ENCODE peak calls at places on chromosomes 16 and 17, in eight cellular contexts. X is GM23248; Q is heart left ventricle; H is CD8-positive, alpha-beta T cell; V is IMR-90; P is heart right ventricle; E is endodermal cell; R is left lung. S is an unnamed sample. For H3K4me1, the result is how much of the 10 kb centered on the place peaks cover.

GRCh38 chr16:74309789-74310781 is 13.5 kb downstream of the PSMD7 start:
- DNase-seq in V (peak), P (no peak), R (no peak), E (peak), H (no peak), X (peak), Q (no peak), S (peak)

GRCh38 chr17:77124192-77124908 is 16.4 kb upstream of the SEC14L1 start:
- DNase-seq in P (peak), V (peak), X (peak), Q (peak), H (no peak), E (no peak), R (peak), S (peak)

GRCh38 chr17:56431736-56432135 is 161.8 kb upstream of the NOG start:
- DNase-seq in P (no peak), R (no peak), H (no peak), E (peak), V (peak), X (peak), Q (no peak), S (no peak)

GRCh38 chr16:17260271-17260849 is 210.4 kb downstream of the XYLT1 start:
- DNase-seq in E (no peak), V (no peak), Q (no peak), P (no peak), R (no peak), H (no peak), X (no peak), S (no peak)

GRCh38 chr16:81263470-81264200 is 25.1 kb downstream of the BCO1 start:
- DNase-seq in X (peak), Q (no peak), E (no peak), P (peak), V (peak), R (peak), H (no peak), S (no peak)

GRCh38 chr17:77191266-77191665 is 50.5 kb downstream of the SEC14L1 start:
- DNase-seq in E (no peak), R (no peak), V (no peak), P (no peak), Q (no peak), X (no peak), H (no peak), S (no peak)

GRCh38 chr17:68290955-68291835 is at the start of the genes ARSG and SLC16A6:
- DNase-seq in H (peak), E (peak), Q (peak), R (peak), V (peak), P (peak), X (peak), S (peak)

GRCh38 chr17:45650601-45651000 is 133.5 kb upstream of the CRHR1 start:
- DNase-seq in H (no peak), P (no peak), V (peak), X (no peak), E (no peak), R (no peak), Q (no peak), S (no peak)

GRCh38 chr16:1216296-1216619 is 8.8 kb downstream of the TPSG1 start:
- DNase-seq in R (no peak), V (no peak), H (no peak), P (no peak), E (no peak), Q (no peak), X (no peak), S (no peak)

GRCh38 chr16:86953631-86954465 is 363.3 kb downstream of the C16orf95 start:
- DNase-seq in P (no peak), V (no peak), Q (no peak), H (no peak), X (no peak), R (no peak), E (peak), S (no peak)

GRCh38 chr17:41540921-41541625 is 13.0 kb upstream of the KRT19 start:
- DNase-seq in P (no peak), H (no peak), X (peak), Q (no peak), V (peak), R (no peak), E (peak), S (no peak)

GRCh38 chr17:73342057-73342522 is 30.3 kb upstream of the CDC42EP4 start:
- DNase-seq in E (peak), P (peak), H (no peak), X (peak), R (peak), V (peak), Q (peak), S (peak)

GRCh38 chr17:67050476-67051154 is 6.3 kb downstream of the CACNG1 start:
- DNase-seq in X (no peak), Q (no peak), R (no peak), H (no peak), E (no peak), P (no peak), V (no peak), S (no peak)

GRCh38 chr16:1920727-1921155 is 2.5 kb upstream of the HS3ST6 start:
- DNase-seq in Q (no peak), E (peak), H (no peak), R (no peak), X (peak), P (no peak), V (no peak), S (no peak)

GRCh38 chr17:75404223-75404738 is 1.2 kb downstream of the GRB2 start:
- DNase-seq in P (peak), E (peak), X (peak), R (peak), Q (peak), H (peak), V (peak), S (peak)

GRCh38 chr16:58465817-58466216 is 34.1 kb upstream of the NDRG4 start:
- DNase-seq in R (no peak), V (no peak), P (no peak), X (no peak), Q (no peak), E (no peak), H (no peak), S (no peak)

GRCh38 chr16:84959784-84960417 is 51.4 kb downstream of the ZDHHC7 start:
- DNase-seq in P (no peak), V (no peak), X (no peak), H (no peak), E (no peak), Q (no peak), R (no peak), S (no peak)

GRCh38 chr16:3580271-3580670 is 3.1 kb upstream of the NLRC3 start:
- DNase-seq in R (no peak), P (no peak), E (no peak), H (no peak), Q (no peak), X (no peak), V (no peak), S (no peak)
- H3K4me1 ChIP-seq in R (under half), P (under half), E (under half), H (under half), Q (under half), X (under half), V (under half), S (under half)

DNA sequence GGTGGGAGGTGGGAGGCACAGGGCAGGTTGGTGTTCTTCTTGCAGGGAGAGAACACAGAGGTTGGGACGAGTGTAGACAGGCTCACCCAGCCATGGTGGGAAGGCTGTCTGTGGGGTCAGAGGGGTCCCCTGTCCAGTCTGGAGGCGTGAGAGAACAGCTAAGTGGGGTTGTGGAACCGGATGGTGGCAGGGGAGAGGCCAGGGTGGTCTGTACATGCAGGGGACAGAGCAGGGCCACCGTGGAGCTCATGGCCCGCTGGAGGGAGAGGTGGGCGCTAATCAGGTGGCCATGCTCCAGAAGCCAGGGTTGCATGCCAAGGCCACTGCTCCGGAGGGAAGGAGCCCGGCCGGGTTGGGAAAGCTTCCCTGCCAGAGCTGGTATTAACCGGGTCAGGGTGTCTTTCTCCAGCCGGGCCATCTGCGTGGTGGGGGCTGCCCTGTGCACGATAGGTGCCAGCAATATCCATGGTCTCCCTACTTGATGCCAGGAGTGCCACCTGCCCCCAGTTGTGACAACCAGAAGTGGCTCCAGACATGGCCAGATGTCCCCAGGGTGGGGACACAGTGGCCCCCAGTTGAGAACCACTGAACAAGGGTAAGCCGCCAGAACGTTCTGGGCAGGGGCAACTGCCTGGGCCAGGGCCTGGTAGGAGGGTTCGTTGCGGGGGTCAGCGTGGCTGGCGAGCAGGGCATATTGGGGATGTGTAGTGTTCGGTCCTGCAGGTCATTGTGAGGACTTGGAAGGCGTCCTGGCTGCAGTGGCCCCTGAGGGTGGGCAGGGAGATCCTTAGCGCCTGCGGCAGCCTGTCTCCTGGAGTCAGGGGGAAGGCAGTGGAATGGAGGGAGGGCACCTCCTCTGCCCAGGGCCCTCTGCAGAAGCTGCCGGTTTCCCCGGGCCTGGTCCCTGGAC is 5.1 kb downstream of the SNN start:
- DNase-seq in Q (peak), P (no peak), X (no peak), R (no peak), H (no peak), V (no peak), E (peak), S (no peak)
- H3K4me1 ChIP-seq in Q (under half), P (half or more), X (under half), R (under half), H (half or more), V (under half), E (under half), S (under half)

GRCh38 chr16:89949121-89949742 is 677 bp downstream of the DEF8 start:
- DNase-seq in R (no peak), V (no peak), X (peak), Q (no peak), H (no peak), E (peak), P (no peak), S (no peak)

GRCh38 chr16:89949756-89950155 is 1.2 kb downstream of the DEF8 start:
- DNase-seq in Q (no peak), E (no peak), X (no peak), R (no peak), H (no peak), P (no peak), V (no peak), S (no peak)

GRCh38 chr16:89944773-89945172 is 3.8 kb upstream of the DEF8 start:
- DNase-seq in H (no peak), P (no peak), E (no peak), X (no peak), Q (peak), R (no peak), V (no peak), S (no peak)

GRCh38 chr16:89946515-89946914 is 2.0 kb upstream of the DEF8 start:
- DNase-seq in E (no peak), H (no peak), V (no peak), P (no peak), X (no peak), R (no peak), Q (no peak), S (no peak)

GRCh38 chr16:89945654-89946053 is 2.9 kb upstream of the DEF8 start:
- DNase-seq in X (no peak), E (peak), Q (no peak), R (no peak), P (no peak), H (no peak), V (no peak), S (no peak)
- H3K4me1 ChIP-seq in X (under half), E (under half), Q (under half), R (under half), P (under half), H (under half), V (under half), S (under half)

GRCh38 chr17:29763273-29763672 is 140.6 kb upstream of the CORO6 start:
- DNase-seq in X (no peak), H (no peak), V (no peak), E (no peak), R (no peak), P (no peak), Q (no peak), S (no peak)

GRCh38 chr17:29764748-29765147 is 142.0 kb upstream of the CORO6 start:
- DNase-seq in V (no peak), Q (no peak), X (no peak), P (no peak), R (no peak), H (no peak), E (no peak), S (no peak)

GRCh38 chr17:29769225-29769624 is 146.5 kb upstream of the CORO6 start:
- DNase-seq in Q (no peak), E (no peak), R (no peak), H (no peak), V (no peak), P (no peak), X (no peak), S (no peak)

GRCh38 chr17:29764217-29764616 is 141.5 kb upstream of the CORO6 start:
- DNase-seq in Q (no peak), P (no peak), V (no peak), H (no peak), X (no peak), E (no peak), R (no peak), S (no peak)

GRCh38 chr17:29766796-29767327 is 144.2 kb upstream of the CORO6 start:
- DNase-seq in R (no peak), Q (no peak), X (no peak), H (no peak), E (no peak), V (peak), P (no peak), S (no peak)
- H3K4me1 ChIP-seq in R (under half), Q (under half), X (under half), H (under half), E (under half), V (under half), P (under half), S (under half)

S was measured in cardiac muscle cell.